ENCODE peak calls at places on chromosomes 2 and 18, in ten cellular contexts. P, R, C, B, K, U, O, E, F and W are unnamed samples.

GRCh38 chr2:113977660-113978523 is 88.0 kb downstream of the ACTR3 start:
- DNase-seq in P (no peak), R (no peak), C (peak; percentile 7), B (no peak), K (no peak), U (no peak), O (no peak), E (no peak), F (no peak), W (peak; percentile 58)

GRCh38 chr2:2057125-2057721 is 273.9 kb downstream of the MYT1L start:
- DNase-seq in P (no peak), R (peak; percentile 27), C (no peak), B (no peak), K (no peak), U (peak; percentile 69), O (no peak), E (no peak), F (peak; percentile 64), W (no peak)

GRCh38 chr2:27408601-27409320 is 630 bp downstream of the PPM1G start:
- DNase-seq in P (no peak), R (no peak), C (no peak), B (peak; percentile 40), K (no peak), U (peak; percentile 47), O (no peak), E (peak; percentile 54), F (peak; percentile 26), W (peak; percentile 5)

GRCh38 chr2:73111300-73112025 is 1.3 kb downstream of the RAB11FIP5 start:
- DNase-seq in P (no peak), R (peak; percentile 30), C (peak; percentile 46), B (no peak), K (no peak), U (peak; percentile 17), O (no peak), E (no peak), F (peak; percentile 40), W (no peak)

GRCh38 chr2:177264209-177264538 is 353 bp downstream of the NFE2L2 start:
- DNase-seq in P (no peak), R (no peak), C (no peak), B (no peak), K (no peak), U (no peak), O (peak; percentile 80), E (peak; percentile 64), F (no peak), W (no peak)

GRCh38 chr18:36388310-36388709 is 90.8 kb downstream of the FHOD3 start:
- DNase-seq in P (no peak), R (no peak), C (no peak), B (no peak), K (no peak), U (no peak), O (no peak), E (no peak), F (no peak), W (no peak)

GRCh38 chr2:167209784-167210183 is 321.5 kb downstream of the XIRP2 start:
- DNase-seq in P (no peak), R (no peak), C (no peak), B (no peak), K (no peak), U (no peak), O (no peak), E (no peak), F (no peak), W (no peak)

GRCh38 chr2:132416996-132417395 is 391 bp downstream of the GPR39 start:
- DNase-seq in P (no peak), R (no peak), C (no peak), B (no peak), K (no peak), U (no peak), O (peak; percentile 23), E (no peak), F (no peak), W (no peak)

GRCh38 chr18:79583426-79583825 is 96.2 kb upstream of the CTDP1 start:
- DNase-seq in P (no peak), R (no peak), C (no peak), B (no peak), K (no peak), U (no peak), O (no peak), E (no peak), F (no peak), W (no peak)

GRCh38 chr18:26804474-26804873 is 61.0 kb downstream of the AQP4 start:
- DNase-seq in P (no peak), R (no peak), C (no peak), B (no peak), K (no peak), U (no peak), O (peak; percentile 40), E (peak; percentile 43), F (peak; percentile 25), W (peak; percentile 81)

GRCh38 chr2:16189019-16189850 is 248.9 kb downstream of the MYCN start:
- DNase-seq in P (no peak), R (no peak), C (no peak), B (no peak), K (no peak), U (no peak), O (no peak), E (no peak), F (no peak), W (no peak)

GRCh38 chr2:36449213-36449612 is 93.6 kb downstream of the CRIM1 start:
- DNase-seq in P (no peak), R (no peak), C (no peak), B (no peak), K (no peak), U (no peak), O (no peak), E (no peak), F (no peak), W (no peak)

GRCh38 chr2:180910831-180911665 is 69.4 kb upstream of the UBE2E3 start:
- DNase-seq in P (no peak), R (no peak), C (no peak), B (no peak), K (no peak), U (no peak), O (no peak), E (peak; percentile 31), F (no peak), W (no peak)

GRCh38 chr2:233013027-233013461 is at the start of gene NGEF:
- DNase-seq in P (no peak), R (no peak), C (no peak), B (no peak), K (no peak), U (no peak), O (no peak), E (no peak), F (no peak), W (no peak)

GRCh38 chr18:73408434-73408833 is 540.6 kb upstream of the NETO1 start:
- DNase-seq in P (no peak), R (no peak), C (no peak), B (no peak), K (no peak), U (no peak), O (no peak), E (no peak), F (no peak), W (no peak)

GRCh38 chr2:209380278-209380677 is 43.6 kb upstream of the MAP2 start:
- DNase-seq in P (no peak), R (no peak), C (no peak), B (peak; percentile 11), K (no peak), U (no peak), O (no peak), E (no peak), F (no peak), W (no peak)

GRCh38 chr2:152344561-152345195 is 9.7 kb downstream of the FMNL2 start:
- DNase-seq in P (no peak), R (no peak), C (no peak), B (no peak), K (no peak), U (no peak), O (no peak), E (no peak), F (no peak), W (no peak)

GRCh38 chr2:34949316-34949715 is 1350.2 kb upstream of the FAM98A start:
- DNase-seq in P (no peak), R (no peak), C (no peak), B (no peak), K (no peak), U (no peak), O (no peak), E (no peak), F (no peak), W (no peak)

GRCh38 chr2:84879595-84880394 is 1.1 kb downstream of the TRABD2A start:
- DNase-seq in P (no peak), R (no peak), C (no peak), B (peak; percentile 56), K (no peak), U (peak; percentile 41), O (no peak), E (peak; percentile 39), F (no peak), W (no peak)

GRCh38 chr18:43671431-43671830 is 394.1 kb upstream of the SYT4 start:
- DNase-seq in P (no peak), R (no peak), C (no peak), B (no peak), K (no peak), U (no peak), O (no peak), E (no peak), F (no peak), W (no peak)

GRCh38 chr2:25722224-25722623 is 48.8 kb upstream of the DTNB start:
- DNase-seq in P (no peak), R (no peak), C (no peak), B (no peak), K (no peak), U (no peak), O (no peak), E (no peak), F (no peak), W (no peak)

GRCh38 chr2:25810428-25810827 is 67.9 kb downstream of the ASXL2 start:
- DNase-seq in P (no peak), R (no peak), C (no peak), B (no peak), K (no peak), U (no peak), O (no peak), E (no peak), F (no peak), W (no peak)

GRCh38 chr2:226583715-226584114 is 215.9 kb downstream of the IRS1 start:
- DNase-seq in P (no peak), R (no peak), C (peak; percentile 25), B (no peak), K (no peak), U (no peak), O (no peak), E (no peak), F (no peak), W (no peak)

GRCh38 chr2:74835831-74836674 is 2.1 kb downstream of the HK2 start:
- DNase-seq in P (no peak), R (no peak), C (peak; percentile 64), B (peak; percentile 70), K (no peak), U (no peak), O (peak; percentile 75), E (no peak), F (no peak), W (no peak)

GRCh38 chr18:39799010-39799409 is 2156.0 kb upstream of the PIK3C3 start:
- DNase-seq in P (no peak), R (no peak), C (no peak), B (no peak), K (no peak), U (no peak), O (no peak), E (no peak), F (no peak), W (no peak)

GRCh38 chr2:218995972-218996644 is 2.9 kb upstream of the CRYBA2 start:
- DNase-seq in P (peak; percentile 49), R (peak; percentile 81), C (peak; percentile 71), B (peak; percentile 88), K (peak; percentile 71), U (peak; percentile 93), O (peak; percentile 96), E (peak; percentile 97), F (peak; percentile 89), W (peak; percentile 86)

GRCh38 chr18:58161659-58162058 is 117.6 kb downstream of the NEDD4L start:
- DNase-seq in P (no peak), R (no peak), C (peak; percentile 25), B (no peak), K (no peak), U (no peak), O (peak; percentile 37), E (no peak), F (no peak), W (no peak)

GRCh38 chr2:105675841-105676240 is 68.9 kb upstream of the NCK2 start:
- DNase-seq in P (no peak), R (no peak), C (no peak), B (no peak), K (no peak), U (no peak), O (no peak), E (no peak), F (no peak), W (peak; percentile 26)